ENCODE peak calls at places on chromosomes 6 and 20, in ten cellular contexts. One of them, this sample, is unnamed.

GRCh38 chr20:59005523-59006166 is 1.4 kb downstream of the CTSZ start:
- DNase-seq in NCI-H146: no peak
- DNase-seq in pulmonary artery endothelial cell: no peak
- DNase-seq in Right ventricle myocardium superior: no peak
- DNase-seq in A172: no peak
- DNase-seq in activated naive CD4-positive, alpha-beta T cell treated with anti-CD3 and anti-CD28 coated beads for 36 hours: no peak
- DNase-seq in NCI-H748 treated with DMSO at 0.1 percent for 48 hours: no peak
- DNase-seq in stimulated activated CD4-positive, alpha-beta T cell treated with anti-CD3 and anti-CD28 coated beads, Interleukin-15, amount 100 ng/mL, for 1 hour: no peak
- DNase-seq in T-cell: no peak
- DNase-seq in NCI-H2081: no peak
- DNase-seq in this sample: no peak

GRCh38 chr6:39167321-39167720 is 52.3 kb upstream of the SAYSD1 start:
- DNase-seq in stimulated activated CD4-positive, alpha-beta T cell treated with anti-CD3 and anti-CD28 coated beads, Interleukin-15, amount 100 ng/mL, for 1 hour: no peak
- DNase-seq in pulmonary artery endothelial cell: no peak
- DNase-seq in activated naive CD4-positive, alpha-beta T cell treated with anti-CD3 and anti-CD28 coated beads for 36 hours: no peak
- DNase-seq in A172: no peak
- DNase-seq in NCI-H146: no peak
- DNase-seq in T-cell: no peak
- DNase-seq in NCI-H2081: no peak
- DNase-seq in Right ventricle myocardium superior: no peak
- DNase-seq in NCI-H748 treated with DMSO at 0.1 percent for 48 hours: no peak
- DNase-seq in this sample: no peak

GRCh38 chr6:27864906-27865883 is 47.0 kb downstream of the OR2B2 start:
- DNase-seq in pulmonary artery endothelial cell: peak
- DNase-seq in NCI-H146: peak
- DNase-seq in NCI-H2081: peak
- DNase-seq in Right ventricle myocardium superior: peak
- DNase-seq in T-cell: peak
- DNase-seq in activated naive CD4-positive, alpha-beta T cell treated with anti-CD3 and anti-CD28 coated beads for 36 hours: peak
- DNase-seq in NCI-H748 treated with DMSO at 0.1 percent for 48 hours: peak
- DNase-seq in stimulated activated CD4-positive, alpha-beta T cell treated with anti-CD3 and anti-CD28 coated beads, Interleukin-15, amount 100 ng/mL, for 1 hour: peak
- DNase-seq in A172: peak
- DNase-seq in this sample: peak

GRCh38 chr6:138690975-138691594 is 82.5 kb upstream of the CCDC28A start:
- DNase-seq in activated naive CD4-positive, alpha-beta T cell treated with anti-CD3 and anti-CD28 coated beads for 36 hours: no peak
- DNase-seq in NCI-H748 treated with DMSO at 0.1 percent for 48 hours: no peak
- DNase-seq in stimulated activated CD4-positive, alpha-beta T cell treated with anti-CD3 and anti-CD28 coated beads, Interleukin-15, amount 100 ng/mL, for 1 hour: no peak
- DNase-seq in NCI-H146: no peak
- DNase-seq in A172: no peak
- DNase-seq in T-cell: no peak
- DNase-seq in pulmonary artery endothelial cell: no peak
- DNase-seq in NCI-H2081: no peak
- DNase-seq in Right ventricle myocardium superior: no peak
- DNase-seq in this sample: no peak

GRCh38 chr6:33235221-33235634 is 26.9 kb downstream of the RING1 start:
- DNase-seq in stimulated activated CD4-positive, alpha-beta T cell treated with anti-CD3 and anti-CD28 coated beads, Interleukin-15, amount 100 ng/mL, for 1 hour: no peak
- DNase-seq in NCI-H2081: no peak
- DNase-seq in T-cell: no peak
- DNase-seq in NCI-H146: no peak
- DNase-seq in pulmonary artery endothelial cell: no peak
- DNase-seq in Right ventricle myocardium superior: no peak
- DNase-seq in A172: no peak
- DNase-seq in NCI-H748 treated with DMSO at 0.1 percent for 48 hours: no peak
- DNase-seq in activated naive CD4-positive, alpha-beta T cell treated with anti-CD3 and anti-CD28 coated beads for 36 hours: no peak
- DNase-seq in this sample: no peak

GRCh38 chr20:32510120-32510600 is 75.0 kb downstream of the NOL4L start:
- DNase-seq in pulmonary artery endothelial cell: no peak
- DNase-seq in NCI-H2081: no peak
- DNase-seq in Right ventricle myocardium superior: no peak
- DNase-seq in stimulated activated CD4-positive, alpha-beta T cell treated with anti-CD3 and anti-CD28 coated beads, Interleukin-15, amount 100 ng/mL, for 1 hour: no peak
- DNase-seq in activated naive CD4-positive, alpha-beta T cell treated with anti-CD3 and anti-CD28 coated beads for 36 hours: peak
- DNase-seq in T-cell: no peak
- DNase-seq in NCI-H748 treated with DMSO at 0.1 percent for 48 hours: no peak
- DNase-seq in A172: no peak
- DNase-seq in NCI-H146: peak
- DNase-seq in this sample: no peak

GRCh38 chr20:57761413-57761734 is 51.6 kb upstream of the PMEPA1 start:
- DNase-seq in Right ventricle myocardium superior: no peak
- DNase-seq in activated naive CD4-positive, alpha-beta T cell treated with anti-CD3 and anti-CD28 coated beads for 36 hours: no peak
- DNase-seq in A172: peak
- DNase-seq in stimulated activated CD4-positive, alpha-beta T cell treated with anti-CD3 and anti-CD28 coated beads, Interleukin-15, amount 100 ng/mL, for 1 hour: no peak
- DNase-seq in NCI-H2081: no peak
- DNase-seq in pulmonary artery endothelial cell: no peak
- DNase-seq in NCI-H146: no peak
- DNase-seq in NCI-H748 treated with DMSO at 0.1 percent for 48 hours: no peak
- DNase-seq in T-cell: no peak
- DNase-seq in this sample: no peak

GRCh38 chr6:79031821-79032590 is 46.0 kb downstream of the PHIP start:
- DNase-seq in stimulated activated CD4-positive, alpha-beta T cell treated with anti-CD3 and anti-CD28 coated beads, Interleukin-15, amount 100 ng/mL, for 1 hour: no peak
- DNase-seq in Right ventricle myocardium superior: no peak
- DNase-seq in NCI-H748 treated with DMSO at 0.1 percent for 48 hours: no peak
- DNase-seq in A172: peak
- DNase-seq in NCI-H2081: no peak
- DNase-seq in activated naive CD4-positive, alpha-beta T cell treated with anti-CD3 and anti-CD28 coated beads for 36 hours: no peak
- DNase-seq in NCI-H146: no peak
- DNase-seq in T-cell: no peak
- DNase-seq in pulmonary artery endothelial cell: no peak
- DNase-seq in this sample: peak

GRCh38 chr20:14223806-14224205 is 113.6 kb downstream of the FLRT3 start:
- DNase-seq in activated naive CD4-positive, alpha-beta T cell treated with anti-CD3 and anti-CD28 coated beads for 36 hours: no peak
- DNase-seq in A172: no peak
- DNase-seq in stimulated activated CD4-positive, alpha-beta T cell treated with anti-CD3 and anti-CD28 coated beads, Interleukin-15, amount 100 ng/mL, for 1 hour: no peak
- DNase-seq in Right ventricle myocardium superior: no peak
- DNase-seq in pulmonary artery endothelial cell: no peak
- DNase-seq in NCI-H2081: no peak
- DNase-seq in NCI-H146: no peak
- DNase-seq in NCI-H748 treated with DMSO at 0.1 percent for 48 hours: no peak
- DNase-seq in T-cell: no peak
- DNase-seq in this sample: no peak

This sample was measured in H4.